ENCODE peak calls at places on chromosome 19, in nine cellular contexts. V is Peyer's patch, P is adrenal gland, B is testis, Z is ovary, G is tibial nerve, A is IMR-90, H is heart left ventricle, N is breast epithelium. F is an unnamed sample.

GRCh38 chr19:8567522-8568172 is 9.6 kb downstream of the MYO1F start:
- DNase-seq in V (no peak), P (no peak), B (peak; percentile 18), Z (no peak), G (no peak), A (no peak), H (no peak), N (no peak), F (no peak)

GRCh38 chr19:51417107-51417806 is at the start of gene SIGLEC10:
- DNase-seq in V (peak; percentile 81), P (peak; percentile 62), B (no peak), Z (no peak), G (no peak), A (no peak), H (no peak), N (no peak), F (no peak)

GRCh38 chr19:31518216-31518615 is 169.0 kb upstream of the TSHZ3 start:
- DNase-seq in V (no peak), P (no peak), B (no peak), Z (no peak), G (no peak), A (no peak), H (no peak), N (no peak), F (no peak)

GRCh38 chr19:1213391-1214286 is 8.1 kb downstream of the STK11 start:
- DNase-seq in V (peak; percentile 39), P (peak; percentile 91), B (peak; percentile 79), Z (peak; percentile 49), G (no peak), A (peak; percentile 58), H (peak; percentile 72), N (no peak), F (peak; percentile 60)

GRCh38 chr19:2475018-2475701 is 767 bp upstream of the GADD45B start:
- DNase-seq in V (peak; percentile 58), P (peak; percentile 78), B (peak; percentile 63), Z (peak; percentile 78), G (peak; percentile 39), A (peak; percentile 48), H (peak; percentile 52), N (no peak), F (peak; percentile 63)

GRCh38 chr19:58001895-58002369 is 688 bp downstream of the ZNF606 start:
- DNase-seq in V (no peak), P (peak; percentile 59), B (no peak), Z (no peak), G (no peak), A (peak; percentile 5), H (no peak), N (no peak), F (no peak)

GRCh38 chr19:45901912-45902650 is at the start of gene MYPOP:
- DNase-seq in V (no peak), P (no peak), B (no peak), Z (no peak), G (no peak), A (no peak), H (no peak), N (no peak), F (peak; percentile 23)

GRCh38 chr19:3001235-3001800 is 24.0 kb downstream of the TLE6 start:
- DNase-seq in V (no peak), P (no peak), B (no peak), Z (no peak), G (no peak), A (no peak), H (no peak), N (no peak), F (no peak)

GRCh38 chr19:18503971-18504885 is 17.6 kb downstream of the ELL start:
- DNase-seq in V (no peak), P (no peak), B (no peak), Z (no peak), G (no peak), A (no peak), H (no peak), N (no peak), F (no peak)

DNA sequence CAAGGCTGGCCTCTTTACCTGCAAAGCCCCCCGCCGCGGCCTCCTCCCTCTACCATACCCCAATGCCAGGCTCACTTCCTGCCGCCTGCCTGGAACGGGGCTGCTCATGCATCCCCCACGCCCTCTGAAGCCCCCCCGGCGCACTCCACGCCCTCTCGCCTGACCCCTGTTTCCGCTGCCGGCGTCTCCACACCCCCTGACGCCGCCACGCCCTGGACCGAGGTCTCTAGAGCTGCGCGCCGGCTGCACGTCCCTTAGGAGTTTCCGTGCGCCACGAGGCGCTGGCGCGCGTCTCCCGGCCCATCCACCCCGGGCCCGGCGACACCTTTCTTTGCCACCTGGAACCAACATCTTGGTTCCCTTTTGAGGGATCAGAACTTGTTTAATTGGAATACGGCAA is 16.0 kb downstream of the DPRX start:
- DNase-seq in V (no peak), P (no peak), B (no peak), Z (no peak), G (no peak), A (no peak), H (no peak), N (no peak), F (no peak)
- H3K9me3 ChIP-seq in V (no peaks in the 10 kb centered on the region), P (no peaks in the 10 kb centered on the region), B (no peaks in the 10 kb centered on the region), Z (no peaks in the 10 kb centered on the region), G (no peaks in the 10 kb centered on the region), A (peaks cover 51% of the 10 kb centered on the region), H (no peaks in the 10 kb centered on the region), N (peaks cover 10% of the 10 kb centered on the region), F (no peaks in the 10 kb centered on the region)

DNA sequence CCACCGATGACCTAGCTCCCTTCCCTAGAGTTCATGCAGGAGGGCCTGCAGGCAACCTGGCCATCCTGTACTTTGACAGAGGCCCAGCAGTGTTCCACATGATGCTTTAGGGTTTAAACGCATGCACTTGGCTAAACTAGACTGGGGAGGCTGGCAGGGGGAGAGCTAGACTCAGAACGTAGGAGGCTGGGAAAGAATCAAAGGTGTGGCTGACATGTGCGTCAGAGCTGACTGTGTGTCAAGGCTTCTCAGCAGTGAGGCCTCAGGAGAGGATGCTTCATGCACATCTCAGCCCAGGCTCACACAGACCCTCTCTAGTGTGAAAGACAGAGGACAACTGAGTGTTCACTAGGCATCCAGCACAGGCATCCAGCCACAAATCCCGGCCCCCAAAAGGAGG is 28.7 kb downstream of the DNMT1 start:
- DNase-seq in V (no peak), P (no peak), B (no peak), Z (no peak), G (no peak), A (no peak), H (no peak), N (no peak), F (no peak)
- TF ChIP-seq POLR2A in V (no peak), P (no peak), B (no peak), Z (no peak), G (no peak), A (no peak), H (no peak), N (no peak), F (no peak)

GRCh38 chr19:14674764-14675163 is at the start of gene ADGRE3:
- DNase-seq in V (no peak), P (no peak), B (no peak), Z (no peak), G (no peak), A (no peak), H (no peak), N (no peak), F (no peak)

GRCh38 chr19:14673088-14673487 is 1.6 kb downstream of the ADGRE3 start:
- DNase-seq in V (no peak), P (no peak), B (no peak), Z (no peak), G (no peak), A (no peak), H (no peak), N (no peak), F (no peak)

GRCh38 chr19:14669940-14670339 is 4.7 kb downstream of the ADGRE3 start:
- DNase-seq in V (no peak), P (no peak), B (no peak), Z (no peak), G (no peak), A (no peak), H (no peak), N (no peak), F (no peak)

GRCh38 chr19:14672043-14672872 is 2.4 kb downstream of the ADGRE3 start:
- DNase-seq in V (no peak), P (no peak), B (no peak), Z (no peak), G (no peak), A (no peak), H (no peak), N (no peak), F (no peak)

DNA sequence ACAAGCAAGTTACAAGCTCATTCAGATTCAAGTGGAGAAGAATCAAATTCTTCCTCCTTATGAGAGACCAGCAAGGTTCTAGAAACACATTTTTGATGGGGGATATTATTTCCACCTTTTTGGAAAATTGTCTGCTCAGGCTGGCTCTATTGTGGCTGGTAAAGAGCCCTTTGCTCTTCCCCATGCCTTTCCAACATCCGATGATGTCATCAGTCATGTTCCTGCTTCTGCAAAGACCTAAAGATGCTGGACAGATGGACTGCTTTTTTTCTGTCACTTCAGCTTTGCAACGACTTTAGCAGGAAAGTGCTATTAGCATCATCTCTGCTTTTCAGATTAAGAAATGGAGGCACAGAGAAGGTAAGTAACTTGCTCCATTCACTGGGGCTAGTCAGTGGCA is 4.2 kb downstream of the ADGRE3 start:
- DNase-seq in V (no peak), P (no peak), B (no peak), Z (no peak), G (no peak), A (no peak), H (no peak), N (no peak), F (no peak)
- H3K9me3 ChIP-seq in V (no peaks in the 10 kb centered on the region), P (no peaks in the 10 kb centered on the region), B (no peaks in the 10 kb centered on the region), Z (no peaks in the 10 kb centered on the region), G (no peaks in the 10 kb centered on the region), A (no peaks in the 10 kb centered on the region), H (no peaks in the 10 kb centered on the region), N (peaks cover 13% of the 10 kb centered on the region), F (no peaks in the 10 kb centered on the region)

GRCh38 chr19:29811125-29812079 is at the start of gene CCNE1:
- DNase-seq in V (peak; percentile 94), P (peak; percentile 95), B (peak; percentile 94), Z (peak; percentile 96), G (peak; percentile 88), A (peak; percentile 74), H (peak; percentile 95), N (peak; percentile 90), F (peak; percentile 91)
- TF ChIP-seq POLR2A in V (no peak), P (peak; percentile 34), B (no peak), Z (no peak), G (no peak), A (no peak), H (peak; percentile 19), N (no peak), F (no peak)